ENCODE peak calls at places on chromosomes 2 and 18, in four cellular contexts. One of them, this sample, is unnamed.
A peak's percentile ranks its signal among the peaks of the same experiment; 100 is the strongest.

GRCh38 chr18:39966275-39966674 is 1988.8 kb upstream of the PIK3C3 start:
- DNase-seq in transverse colon: no peak
- DNase-seq in prostate gland: no peak
- DNase-seq in uterus: no peak
- DNase-seq in this sample: peak; percentile 25

GRCh38 chr2:62653582-62654422 is 51.7 kb upstream of the EHBP1 start:
- DNase-seq in transverse colon: no peak
- DNase-seq in prostate gland: no peak
- DNase-seq in uterus: no peak
- DNase-seq in this sample: no peak

GRCh38 chr2:235849489-235849888 is 318.7 kb downstream of the GBX2 start:
- DNase-seq in transverse colon: no peak
- DNase-seq in prostate gland: no peak
- DNase-seq in uterus: no peak
- DNase-seq in this sample: no peak

GRCh38 chr2:217905395-217905794 is 97.4 kb downstream of the TNS1 start:
- DNase-seq in transverse colon: no peak
- DNase-seq in prostate gland: peak; percentile 48
- DNase-seq in uterus: peak; percentile 56
- DNase-seq in this sample: no peak

GRCh38 chr18:47953471-47953931 is 23.0 kb upstream of the SMAD2 start:
- DNase-seq in transverse colon: peak; percentile 17
- DNase-seq in prostate gland: peak; percentile 13
- DNase-seq in uterus: no peak
- DNase-seq in this sample: peak; percentile 64

GRCh38 chr2:45759310-45759851 is 107.9 kb downstream of the PRKCE start:
- DNase-seq in transverse colon: no peak
- DNase-seq in prostate gland: no peak
- DNase-seq in uterus: peak; percentile 55
- DNase-seq in this sample: no peak

GRCh38 chr2:94870392-94871225 is 621 bp upstream of the TEKT4 start:
- DNase-seq in transverse colon: no peak
- DNase-seq in prostate gland: no peak
- DNase-seq in uterus: no peak
- DNase-seq in this sample: no peak

GRCh38 chr2:190626656-190627055 is 22.2 kb upstream of the NAB1 start:
- DNase-seq in transverse colon: no peak
- DNase-seq in prostate gland: no peak
- DNase-seq in uterus: no peak
- DNase-seq in this sample: no peak

GRCh38 chr18:48422947-48423378 is 13.8 kb upstream of the ZBTB7C start:
- DNase-seq in transverse colon: no peak
- DNase-seq in prostate gland: no peak
- DNase-seq in uterus: no peak
- DNase-seq in this sample: no peak

GRCh38 chr2:109128466-109129355 is at the start of gene SH3RF3:
- DNase-seq in transverse colon: peak; percentile 25
- DNase-seq in prostate gland: peak; percentile 12
- DNase-seq in uterus: peak; percentile 27
- DNase-seq in this sample: peak; percentile 45

GRCh38 chr2:10447300-10448207 is 573 bp downstream of the ODC1 start:
- DNase-seq in transverse colon: peak; percentile 69
- DNase-seq in prostate gland: peak; percentile 40
- DNase-seq in uterus: no peak
- DNase-seq in this sample: peak; percentile 42

GRCh38 chr2:44130441-44130840 is 38.2 kb upstream of the PPM1B start:
- DNase-seq in transverse colon: no peak
- DNase-seq in prostate gland: no peak
- DNase-seq in uterus: no peak
- DNase-seq in this sample: no peak

GRCh38 chr2:188902906-188903305 is 71.3 kb upstream of the COL3A1 start:
- DNase-seq in transverse colon: no peak
- DNase-seq in prostate gland: no peak
- DNase-seq in uterus: no peak
- DNase-seq in this sample: no peak

GRCh38 chr18:21262979-21263378 is 20.9 kb downstream of the GREB1L start:
- DNase-seq in transverse colon: no peak
- DNase-seq in prostate gland: no peak
- DNase-seq in uterus: no peak
- DNase-seq in this sample: no peak

GRCh38 chr2:157291018-157291417 is 33.5 kb downstream of the GALNT5 start:
- DNase-seq in transverse colon: no peak
- DNase-seq in prostate gland: peak; percentile 41
- DNase-seq in uterus: no peak
- DNase-seq in this sample: no peak

GRCh38 chr2:178865121-178865520 is 57.9 kb upstream of the TTN start:
- DNase-seq in transverse colon: no peak
- DNase-seq in prostate gland: no peak
- DNase-seq in uterus: no peak
- DNase-seq in this sample: no peak

GRCh38 chr2:88738271-88738670 is 46.8 kb downstream of the RPIA start:
- DNase-seq in transverse colon: no peak
- DNase-seq in prostate gland: no peak
- DNase-seq in uterus: no peak
- DNase-seq in this sample: no peak

GRCh38 chr2:28263690-28264089 is 129.0 kb upstream of the FOSL2 start:
- DNase-seq in transverse colon: no peak
- DNase-seq in prostate gland: no peak
- DNase-seq in uterus: no peak
- DNase-seq in this sample: no peak

GRCh38 chr18:28123401-28124030 is 53.4 kb downstream of the CDH2 start:
- DNase-seq in transverse colon: no peak
- DNase-seq in prostate gland: no peak
- DNase-seq in uterus: no peak
- DNase-seq in this sample: no peak

GRCh38 chr2:40168032-40168431 is 283.9 kb downstream of the SLC8A1 start:
- DNase-seq in transverse colon: peak; percentile 31
- DNase-seq in prostate gland: no peak
- DNase-seq in uterus: no peak
- DNase-seq in this sample: no peak

GRCh38 chr2:8966123-8966908 is 37.2 kb downstream of the MBOAT2 start:
- DNase-seq in transverse colon: no peak
- DNase-seq in prostate gland: no peak
- DNase-seq in uterus: no peak
- DNase-seq in this sample: no peak

DNA sequence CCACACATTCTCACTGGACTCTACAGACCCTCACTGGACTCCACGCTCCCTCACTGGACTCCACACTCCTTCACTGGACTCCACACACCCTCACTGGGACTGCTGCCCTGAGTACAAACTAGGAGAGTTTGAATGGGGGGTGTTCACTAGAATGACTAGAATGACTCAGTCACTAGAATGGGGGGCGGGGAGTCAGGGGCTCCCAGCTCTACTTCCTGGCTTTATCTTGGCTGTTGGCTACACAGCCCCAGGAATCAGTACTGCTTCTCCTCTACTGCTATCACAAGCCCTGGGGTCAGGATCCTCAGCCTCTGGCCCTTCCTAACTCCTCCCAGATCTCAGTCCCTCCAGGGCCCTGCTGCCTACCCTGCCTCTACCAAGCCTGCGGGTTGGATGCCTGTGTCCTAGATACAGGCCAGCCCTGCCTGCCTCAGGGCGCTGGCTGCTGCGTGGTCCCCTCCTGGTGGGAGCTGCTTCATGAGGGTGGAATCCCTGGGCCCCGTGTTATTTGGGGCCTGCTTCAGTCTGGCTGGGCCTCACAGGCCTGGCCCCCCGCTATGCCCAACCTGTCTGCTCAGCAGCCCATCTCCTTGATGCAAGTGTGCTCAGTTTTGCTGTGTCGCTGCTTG is 7.8 kb downstream of the PTMA start:
- DNase-seq in transverse colon: no peak
- DNase-seq in prostate gland: no peak
- DNase-seq in uterus: no peak
- DNase-seq in this sample: no peak
- H3K4me1 ChIP-seq in transverse colon: peaks cover 23% of the 10 kb centered on the region
- H3K4me1 ChIP-seq in prostate gland: peaks cover 5% of the 10 kb centered on the region
- H3K4me1 ChIP-seq in uterus: peaks cover 13% of the 10 kb centered on the region
- H3K4me1 ChIP-seq in this sample: peaks cover 31% of the 10 kb centered on the region

GRCh38 chr2:127293758-127294562 is at the start of gene ERCC3:
- DNase-seq in transverse colon: peak; percentile 85
- DNase-seq in prostate gland: peak; percentile 63
- DNase-seq in uterus: peak; percentile 79
- DNase-seq in this sample: peak; percentile 88
- TF ChIP-seq POLR2A in transverse colon: peak; percentile 50
- TF ChIP-seq POLR2A in prostate gland: no peak
- TF ChIP-seq POLR2A in uterus: no peak
- TF ChIP-seq POLR2A in this sample: no peak

DNA sequence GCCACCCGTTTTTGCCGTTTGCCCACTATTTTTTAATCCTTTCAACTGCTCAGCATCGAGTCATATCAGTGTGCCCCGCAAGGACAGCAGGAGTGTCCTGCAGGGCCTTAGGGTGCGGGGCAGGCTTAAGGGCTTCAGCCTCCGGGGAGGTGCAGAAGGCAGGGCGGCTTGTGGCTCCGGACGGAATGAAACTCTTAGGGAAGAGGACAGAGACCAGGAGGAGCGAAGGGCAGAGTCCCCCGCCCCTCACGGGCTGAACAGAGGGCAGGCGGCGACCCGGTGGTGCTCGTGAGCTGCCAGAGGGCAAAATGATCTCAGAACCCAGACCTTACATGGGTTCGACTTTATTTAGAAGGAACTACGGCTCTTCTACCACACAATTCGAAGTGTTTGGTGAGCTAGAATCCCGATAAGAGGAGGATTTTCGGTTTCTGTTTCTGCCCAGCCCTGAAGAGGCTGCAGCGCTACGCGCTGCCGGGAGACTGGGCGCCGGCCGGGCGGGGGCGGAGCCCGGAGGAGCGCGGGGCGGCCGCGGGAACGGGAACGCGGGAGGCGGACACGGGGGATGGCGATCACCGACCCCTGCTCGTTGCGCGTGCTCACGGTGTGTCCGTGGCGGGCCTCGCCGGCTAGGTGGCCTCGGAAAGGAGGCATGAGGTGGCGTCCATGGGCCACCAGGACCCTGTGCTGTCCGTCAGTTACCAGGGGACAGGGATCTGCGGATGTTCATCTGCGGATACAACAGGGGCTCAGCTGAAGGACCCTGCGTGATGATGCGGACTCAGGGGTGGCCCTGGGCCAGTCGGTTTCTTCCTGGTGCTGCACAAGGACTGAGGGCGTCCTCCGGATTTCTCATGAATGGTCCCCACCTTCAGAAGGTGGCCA is 4.3 kb upstream of the SP100 start:
- DNase-seq in transverse colon: peak; percentile 73
- DNase-seq in prostate gland: peak; percentile 48
- DNase-seq in uterus: peak; percentile 56
- DNase-seq in this sample: peak; percentile 56
- H3K4me1 ChIP-seq in transverse colon: peaks cover 7% of the 10 kb centered on the region
- H3K4me1 ChIP-seq in prostate gland: peaks cover 6% of the 10 kb centered on the region
- H3K4me1 ChIP-seq in uterus: no peaks in the 10 kb centered on the region
- H3K4me1 ChIP-seq in this sample: peaks cover 12% of the 10 kb centered on the region

GRCh38 chr2:207624170-207625013 is 802 bp downstream of the METTL21A start:
- DNase-seq in transverse colon: peak; percentile 80
- DNase-seq in prostate gland: peak; percentile 68
- DNase-seq in uterus: peak; percentile 54
- DNase-seq in this sample: peak; percentile 71
- TF ChIP-seq POLR2A in transverse colon: peak; percentile 66
- TF ChIP-seq POLR2A in prostate gland: peak; percentile 53
- TF ChIP-seq POLR2A in uterus: peak; percentile 48
- TF ChIP-seq POLR2A in this sample: no peak

GRCh38 chr2:224580248-224580647 is 4.9 kb downstream of the CUL3 start:
- DNase-seq in transverse colon: no peak
- DNase-seq in prostate gland: no peak
- DNase-seq in uterus: no peak
- DNase-seq in this sample: no peak
- H3K4me1 ChIP-seq in transverse colon: peaks cover 17% of the 10 kb centered on the region
- H3K4me1 ChIP-seq in prostate gland: peaks cover 6% of the 10 kb centered on the region
- H3K4me1 ChIP-seq in uterus: peaks cover 10% of the 10 kb centered on the region
- H3K4me1 ChIP-seq in this sample: peaks cover 47% of the 10 kb centered on the region

GRCh38 chr18:76496200-76496890 is 1.3 kb upstream of the ZNF516 start:
- DNase-seq in transverse colon: peak; percentile 72
- DNase-seq in prostate gland: no peak
- DNase-seq in uterus: peak; percentile 89
- DNase-seq in this sample: peak; percentile 51

GRCh38 chr18:76494541-76495403 is at the start of gene ZNF516:
- DNase-seq in transverse colon: no peak
- DNase-seq in prostate gland: no peak
- DNase-seq in uterus: peak; percentile 68
- DNase-seq in this sample: peak; percentile 49

GRCh38 chr18:76493213-76494107 is 1.6 kb downstream of the ZNF516 start:
- DNase-seq in transverse colon: no peak
- DNase-seq in prostate gland: no peak
- DNase-seq in uterus: peak; percentile 69
- DNase-seq in this sample: no peak

GRCh38 chr18:76494181-76494540 is 881 bp downstream of the ZNF516 start:
- DNase-seq in transverse colon: peak; percentile 50
- DNase-seq in prostate gland: no peak
- DNase-seq in uterus: peak; percentile 73
- DNase-seq in this sample: peak; percentile 53

DNA sequence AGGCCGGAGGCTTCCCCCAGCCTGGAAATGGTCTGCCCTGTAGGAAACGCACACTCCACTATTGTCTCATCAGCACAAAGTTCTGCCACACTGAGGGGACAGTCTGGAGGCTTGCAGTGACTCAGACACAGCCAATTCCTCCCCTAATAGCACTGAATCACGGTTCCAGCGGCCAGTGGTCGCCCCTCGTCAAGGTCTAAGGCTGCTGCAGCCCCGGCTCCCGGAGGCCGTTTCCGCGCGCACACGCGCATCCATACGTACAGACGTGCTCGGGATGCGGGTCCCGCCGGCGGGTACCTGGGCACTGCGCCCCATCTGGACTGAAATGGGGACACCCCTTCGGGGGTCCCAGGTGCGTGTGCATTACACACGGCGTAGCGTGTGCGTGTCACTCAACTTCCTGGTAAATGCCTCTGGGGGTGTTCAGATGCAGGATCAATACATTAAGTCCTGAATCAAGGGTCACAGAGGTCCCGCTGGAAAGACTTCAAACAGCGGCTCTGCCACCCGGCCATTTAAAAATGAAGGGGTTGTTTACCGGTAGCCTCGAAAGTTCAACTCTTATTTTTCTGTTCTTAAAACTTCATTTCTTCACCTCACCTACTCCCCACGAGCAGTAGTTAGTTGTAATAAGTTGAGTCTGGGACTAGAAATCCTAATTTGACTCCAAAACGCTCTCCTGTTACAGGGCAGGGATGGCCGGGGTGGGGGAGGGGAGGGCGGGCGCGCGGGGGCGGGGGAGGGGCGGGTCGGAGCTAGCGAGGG is 575 bp upstream of the ZNF516 start:
- DNase-seq in transverse colon: peak; percentile 57
- DNase-seq in prostate gland: no peak
- DNase-seq in uterus: peak; percentile 59
- DNase-seq in this sample: peak; percentile 39
- TF ChIP-seq POLR2A in transverse colon: peak; percentile 57
- TF ChIP-seq POLR2A in prostate gland: peak; percentile 41
- TF ChIP-seq POLR2A in uterus: no peak
- TF ChIP-seq POLR2A in this sample: peak; percentile 52

This sample was measured in thyroid gland.